ENCODE peak calls at places on chromosomes 7 and 10, in seven cellular contexts. H, M, K, R, L, F and A are unnamed samples.

GRCh38 chr7:26990268-26990667 is 105.5 kb downstream of the HOXA1 start:
- DNase-seq in R (no peak), M (peak; percentile 22), L (peak; percentile 65), K (no peak), F (peak; percentile 60), H (no peak), A (no peak)

GRCh38 chr10:13769926-13770325 is 183.2 kb downstream of the PRPF18 start:
- DNase-seq in M (peak; percentile 67), H (no peak), K (no peak), L (no peak), F (peak; percentile 77), R (no peak), A (no peak)

GRCh38 chr10:124138195-124138882 is 44.9 kb upstream of the CHST15 start:
- DNase-seq in M (peak; percentile 91), L (peak; percentile 66), H (no peak), K (no peak), F (peak; percentile 77), R (no peak), A (no peak)

GRCh38 chr7:151167197-151167911 is at the start of gene GBX1:
- DNase-seq in M (peak; percentile 25), R (no peak), F (no peak), L (no peak), K (peak; percentile 41), H (no peak), A (no peak)

GRCh38 chr10:100265821-100266485 is 1.5 kb downstream of the CWF19L1 start:
- DNase-seq in M (no peak), L (no peak), H (no peak), F (no peak), R (no peak), K (no peak), A (no peak)

GRCh38 chr7:55339033-55339995 is 25.8 kb upstream of the LANCL2 start:
- DNase-seq in R (no peak), F (no peak), H (no peak), M (no peak), L (no peak), K (no peak), A (no peak)

GRCh38 chr7:152710134-152710404 is 34.1 kb upstream of the XRCC2 start:
- DNase-seq in M (no peak), L (no peak), R (no peak), F (no peak), K (no peak), H (no peak), A (no peak)

GRCh38 chr10:120742373-120742772 is 108.8 kb upstream of the WDR11 start:
- DNase-seq in M (no peak), F (no peak), R (no peak), H (no peak), K (no peak), L (no peak), A (no peak)

GRCh38 chr7:9718071-9718470 is 1255.6 kb upstream of the PHF14 start:
- DNase-seq in K (no peak), M (peak; percentile 48), R (no peak), L (peak; percentile 9), F (no peak), H (no peak), A (no peak)

GRCh38 chr7:23158546-23158945 is 23.3 kb upstream of the NUP42 start:
- DNase-seq in M (no peak), K (no peak), L (no peak), H (no peak), F (no peak), R (no peak), A (no peak)

GRCh38 chr7:138204989-138205298 is 128.7 kb downstream of the AKR1D1 start:
- DNase-seq in L (no peak), F (no peak), H (no peak), K (no peak), R (no peak), M (no peak), A (no peak)

GRCh38 chr10:3173173-3173878 is 744 bp upstream of the PITRM1 start:
- DNase-seq in K (no peak), L (no peak), H (peak; percentile 92), R (no peak), M (no peak), F (no peak), A (peak; percentile 43)

GRCh38 chr7:36210542-36210941 is 57.5 kb downstream of the EEPD1 start:
- DNase-seq in R (no peak), F (no peak), L (no peak), K (no peak), H (no peak), M (peak; percentile 50), A (no peak)

GRCh38 chr10:59175538-59176240 is 754 bp upstream of the PHYHIPL start:
- DNase-seq in R (no peak), K (no peak), L (no peak), M (no peak), F (no peak), H (no peak), A (no peak)

GRCh38 chr7:71521506-71521905 is 389.6 kb downstream of the GALNT17 start:
- DNase-seq in K (no peak), F (peak; percentile 89), H (no peak), M (peak; percentile 24), R (no peak), L (no peak), A (no peak)

GRCh38 chr10:78277267-78277666 is 243.6 kb downstream of the RPS24 start:
- DNase-seq in M (no peak), K (no peak), L (no peak), R (no peak), F (no peak), H (no peak), A (no peak)

GRCh38 chr10:84329094-84329611 is 764 bp downstream of the CCSER2 start:
- DNase-seq in F (peak; percentile 51), M (peak; percentile 65), K (peak; percentile 26), H (peak; percentile 75), L (peak; percentile 63), R (peak; percentile 48), A (no peak)

GRCh38 chr10:88428442-88428841 is 154.7 kb downstream of the RNLS start:
- DNase-seq in L (peak; percentile 9), H (no peak), R (no peak), K (no peak), F (peak; percentile 65), M (peak; percentile 50), A (no peak)

GRCh38 chr7:37105119-37105518 is 343.5 kb downstream of the ELMO1 start:
- DNase-seq in K (no peak), F (no peak), R (no peak), M (no peak), H (no peak), L (no peak), A (no peak)

GRCh38 chr10:124105594-124105993 is 12.2 kb upstream of the CHST15 start:
- DNase-seq in F (no peak), M (no peak), H (no peak), L (peak; percentile 10), K (no peak), R (no peak), A (no peak)

GRCh38 chr10:49524496-49524895 is 14.4 kb downstream of the ERCC6 start:
- DNase-seq in K (no peak), L (no peak), F (no peak), M (no peak), R (no peak), H (no peak), A (no peak)

GRCh38 chr7:22445140-22445722 is 54.8 kb downstream of the STEAP1B start:
- DNase-seq in R (no peak), H (peak; percentile 91), F (no peak), L (peak; percentile 31), K (no peak), M (no peak), A (no peak)

GRCh38 chr7:137804819-137805218 is 42.0 kb downstream of the DGKI start:
- DNase-seq in M (peak; percentile 43), R (no peak), L (peak; percentile 17), H (no peak), F (no peak), K (no peak), A (no peak)

GRCh38 chr7:32881074-32881982 is 10.2 kb downstream of the KBTBD2 start:
- DNase-seq in F (peak; percentile 16), M (peak; percentile 50), H (no peak), L (peak; percentile 11), R (no peak), K (no peak), A (no peak)

GRCh38 chr10:98667081-98667480 is 220.3 kb upstream of the HPS1 start:
- DNase-seq in F (peak; percentile 47), H (no peak), L (no peak), M (no peak), R (no peak), K (no peak), A (no peak)

GRCh38 chr10:98659951-98660350 is 213.2 kb upstream of the HPS1 start:
- DNase-seq in L (no peak), H (no peak), M (no peak), R (no peak), K (no peak), F (peak; percentile 47), A (no peak)

GRCh38 chr10:98664329-98665042 is 217.8 kb upstream of the HPS1 start:
- DNase-seq in K (no peak), R (no peak), H (no peak), F (peak; percentile 39), L (peak; percentile 7), M (no peak), A (no peak)
- TF ChIP-seq CTCF in K (peak; percentile 69), R (peak; percentile 57), H (peak; percentile 67), F (peak; percentile 61), L (peak; percentile 49), M (peak; percentile 29), A (no peak)

DNA sequence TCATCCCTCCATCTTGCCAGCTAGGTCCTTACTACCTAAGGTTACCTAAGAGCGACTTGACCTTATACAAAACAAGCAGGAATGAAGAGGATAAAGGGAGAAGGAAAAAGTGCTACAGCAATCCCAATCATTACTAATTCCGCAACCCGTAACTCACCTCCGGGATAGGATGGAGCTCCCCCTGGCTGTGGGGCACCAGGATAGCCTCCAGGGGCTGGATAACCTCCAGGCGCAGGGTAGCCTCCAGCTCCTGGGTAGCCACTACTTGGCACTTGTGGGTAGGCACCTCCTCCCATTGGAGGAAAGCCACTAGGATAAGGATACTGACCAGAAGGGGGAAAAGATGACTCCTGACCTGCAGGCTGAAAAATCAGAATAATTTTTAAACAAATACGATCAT is 15.8 kb downstream of the ANXA7 start:
- DNase-seq in F (no peak), L (no peak), R (no peak), H (no peak), M (no peak), K (no peak), A (no peak)
- TF ChIP-seq CTCF in F (peak; percentile 26), L (peak; percentile 22), R (no peak), H (no peak), M (no peak), K (peak; percentile 28), A (no peak)

DNA sequence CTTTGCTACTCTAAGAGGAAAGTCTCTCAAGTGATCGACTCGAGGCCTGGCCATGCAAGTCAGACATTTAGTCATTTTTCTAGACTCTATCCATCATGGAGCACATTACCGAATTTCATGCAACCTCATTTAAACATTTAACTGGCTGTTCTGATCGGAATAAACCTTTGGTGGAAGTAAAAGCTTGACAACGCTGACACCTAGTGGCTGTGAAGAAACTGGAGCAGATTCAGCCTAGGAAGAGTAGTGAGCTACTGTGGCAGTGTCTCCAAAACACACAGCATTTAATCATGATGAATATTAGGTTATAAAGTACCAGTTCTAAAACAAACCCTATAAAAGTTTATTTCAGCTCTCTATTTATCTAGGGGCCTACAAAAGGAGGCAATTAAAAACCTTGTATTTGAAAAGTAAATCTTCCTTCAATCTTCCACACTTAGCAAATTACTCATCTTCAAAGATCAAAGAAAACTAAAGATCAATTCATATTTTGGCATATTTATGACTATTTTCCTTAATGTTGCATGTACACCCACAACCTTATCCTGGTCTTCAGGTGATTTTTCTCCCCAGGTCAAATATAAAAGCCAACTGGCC is 175.0 kb downstream of the CTNNA3 start:
- DNase-seq in H (no peak), K (peak; percentile 45), M (peak; percentile 48), L (peak; percentile 55), R (no peak), F (peak; percentile 48), A (no peak)
- TF ChIP-seq CTCF in H (peak; percentile 57), K (peak; percentile 91), M (peak; percentile 74), L (peak; percentile 80), R (peak; percentile 61), F (peak; percentile 67), A (no peak)

GRCh38 chr7:111855161-111855841 is 293.0 kb upstream of the IMMP2L start:
- DNase-seq in R (no peak), F (peak; percentile 82), M (peak; percentile 53), K (peak; percentile 11), L (peak; percentile 76), H (no peak), A (no peak)
- TF ChIP-seq CTCF in R (no peak), F (peak; percentile 77), M (peak; percentile 67), K (peak; percentile 62), L (peak; percentile 83), H (no peak), A (no peak)